ENCODE peak calls at places on chromosomes 13 and 19, in four cellular contexts. Z is GM03348; C is neuronal stem cell; P is stimulated activated CD8-positive, alpha-beta memory T cell treated with anti-CD3 and anti-CD28 coated beads, Interleukin-12 subunit alpha, Interleukin-12 subunit beta, amount 100 ng/mL, for 4 hours. U is an unnamed sample.

GRCh38 chr19:2291185-2291751 is 9.3 kb upstream of the PEAK3 start:
- DNase-seq in Z (no peak), P (no peak), C (peak; percentile 71), U (no peak)

GRCh38 chr19:53541971-53542370 is 4.0 kb downstream of the ZNF331 start:
- DNase-seq in P (no peak), C (no peak), Z (no peak), U (no peak)

GRCh38 chr13:59416561-59416960 is 747.2 kb downstream of the DIAPH3 start:
- DNase-seq in C (no peak), P (no peak), Z (no peak), U (no peak)

GRCh38 chr13:50636007-50636704 is 207.3 kb downstream of the DLEU7 start:
- DNase-seq in Z (no peak), P (no peak), C (peak; percentile 29), U (no peak)

GRCh38 chr13:70310720-70311119 is 202.5 kb upstream of the KLHL1 start:
- DNase-seq in Z (no peak), P (no peak), C (peak; percentile 18), U (peak; percentile 63)

GRCh38 chr13:109900320-109900719 is 113.9 kb upstream of the IRS2 start:
- DNase-seq in C (no peak), P (no peak), Z (no peak), U (no peak)

GRCh38 chr13:22960827-22961226 is 220.0 kb upstream of the SGCG start:
- DNase-seq in P (no peak), C (no peak), Z (no peak), U (no peak)

GRCh38 chr13:98571955-98572662 is 4.8 kb downstream of the STK24 start:
- DNase-seq in C (no peak), Z (peak; percentile 71), P (no peak), U (no peak)

GRCh38 chr13:94711561-94712286 is 621 bp downstream of the SOX21 start:
- DNase-seq in C (no peak), P (no peak), Z (peak; percentile 41), U (no peak)

GRCh38 chr19:13118424-13119193 is 545 bp downstream of the NACC1 start:
- DNase-seq in C (peak; percentile 71), Z (peak; percentile 73), P (no peak), U (no peak)

GRCh38 chr13:43077906-43078305 is 54.5 kb downstream of the DNAJC15 start:
- DNase-seq in P (no peak), C (no peak), Z (no peak), U (no peak)

GRCh38 chr19:9913237-9914000 is 22.9 kb downstream of the OLFM2 start:
- DNase-seq in P (peak; percentile 9), Z (peak; percentile 80), C (no peak), U (no peak)

GRCh38 chr13:39676315-39676876 is 20.9 kb downstream of the COG6 start:
- DNase-seq in Z (peak; percentile 27), P (no peak), C (peak; percentile 15), U (peak; percentile 0)

GRCh38 chr13:98451676-98452105 is 125.2 kb downstream of the STK24 start:
- DNase-seq in C (no peak), P (no peak), Z (peak; percentile 31), U (no peak)

GRCh38 chr13:75762066-75762937 is 126.2 kb downstream of the LMO7 start:
- DNase-seq in C (no peak), P (no peak), Z (no peak), U (no peak)

U was measured in NCI-H2227 treated with DMSO at 0.1 percent for 48 hours.